ENCODE peak calls at places on chromosomes 12 and 14, in four cellular contexts. One of them, this sample, is unnamed. For H3K4me1, the result is how much of the 10 kb centered on the place peaks cover.

GRCh38 chr12:25119020-25119419 is 75.9 kb downstream of the DNAI7 start:
- DNase-seq in IMR-90: no peak
- DNase-seq in H1: no peak
- DNase-seq in H9: no peak
- DNase-seq in this sample: no peak

GRCh38 chr12:96501139-96501741 is 11.9 kb downstream of the CFAP54 start:
- DNase-seq in IMR-90: peak
- DNase-seq in H1: no peak
- DNase-seq in H9: peak
- DNase-seq in this sample: peak

GRCh38 chr12:12048266-12048665 is 22.5 kb upstream of the BCL2L14 start:
- DNase-seq in IMR-90: no peak
- DNase-seq in H1: peak
- DNase-seq in H9: no peak
- DNase-seq in this sample: no peak

GRCh38 chr12:110108309-110109036 is 15.7 kb upstream of the IFT81 start:
- DNase-seq in IMR-90: no peak
- DNase-seq in H1: no peak
- DNase-seq in H9: no peak
- DNase-seq in this sample: no peak

GRCh38 chr12:130945793-130946492 is 7.8 kb upstream of the ADGRD1 start:
- DNase-seq in IMR-90: no peak
- DNase-seq in H1: no peak
- DNase-seq in H9: no peak
- DNase-seq in this sample: no peak

GRCh38 chr12:46386877-46387629 is 14.5 kb upstream of the SLC38A2 start:
- DNase-seq in IMR-90: peak
- DNase-seq in H1: no peak
- DNase-seq in H9: peak
- DNase-seq in this sample: peak

GRCh38 chr12:19841451-19841850 is 402.2 kb downstream of the AEBP2 start:
- DNase-seq in IMR-90: no peak
- DNase-seq in H1: no peak
- DNase-seq in H9: no peak
- DNase-seq in this sample: no peak

GRCh38 chr12:56628671-56629458 is 1.3 kb downstream of the BAZ2A start:
- DNase-seq in IMR-90: peak
- DNase-seq in H1: peak
- DNase-seq in H9: no peak
- DNase-seq in this sample: peak

GRCh38 chr12:47808049-47808448 is 11.7 kb downstream of the HDAC7 start:
- DNase-seq in IMR-90: peak
- DNase-seq in H1: no peak
- DNase-seq in H9: no peak
- DNase-seq in this sample: peak

GRCh38 chr14:99035712-99036593 is 236.0 kb downstream of the BCL11B start:
- DNase-seq in IMR-90: peak
- DNase-seq in H1: peak
- DNase-seq in H9: peak
- DNase-seq in this sample: peak

GRCh38 chr12:12180136-12180535 is 86.7 kb downstream of the LRP6 start:
- DNase-seq in IMR-90: no peak
- DNase-seq in H1: no peak
- DNase-seq in H9: no peak
- DNase-seq in this sample: no peak

GRCh38 chr14:52650774-52651173 is 44.6 kb downstream of the ERO1A start:
- DNase-seq in IMR-90: no peak
- DNase-seq in H1: no peak
- DNase-seq in H9: no peak
- DNase-seq in this sample: no peak

GRCh38 chr12:13106666-13107065 is 3.2 kb upstream of the GSG1 start:
- DNase-seq in IMR-90: no peak
- DNase-seq in H1: no peak
- DNase-seq in H9: no peak
- DNase-seq in this sample: no peak

GRCh38 chr14:65506801-65507200 is 94.3 kb downstream of the FUT8 start:
- DNase-seq in IMR-90: no peak
- DNase-seq in H1: no peak
- DNase-seq in H9: no peak
- DNase-seq in this sample: peak

GRCh38 chr14:69027242-69027913 is 48.3 kb upstream of the ACTN1 start:
- DNase-seq in IMR-90: no peak
- DNase-seq in H1: no peak
- DNase-seq in H9: no peak
- DNase-seq in this sample: no peak

GRCh38 chr14:32710351-32711102 is 228.2 kb upstream of the NPAS3 start:
- DNase-seq in IMR-90: peak
- DNase-seq in H1: no peak
- DNase-seq in H9: no peak
- DNase-seq in this sample: no peak

GRCh38 chr14:102320033-102320660 is 601 bp downstream of the ZNF839 start:
- DNase-seq in IMR-90: peak
- DNase-seq in H1: no peak
- DNase-seq in H9: no peak
- DNase-seq in this sample: peak

GRCh38 chr12:57063991-57064725 is 14.2 kb upstream of the MYO1A start:
- DNase-seq in IMR-90: peak
- DNase-seq in H1: no peak
- DNase-seq in H9: no peak
- DNase-seq in this sample: no peak

GRCh38 chr12:52258335-52258901 is 16.0 kb upstream of the KRT86 start:
- DNase-seq in IMR-90: no peak
- DNase-seq in H1: peak
- DNase-seq in H9: peak
- DNase-seq in this sample: peak

GRCh38 chr12:6697584-6698351 is 2.8 kb downstream of the PIANP start:
- DNase-seq in IMR-90: peak
- DNase-seq in H1: peak
- DNase-seq in H9: peak
- DNase-seq in this sample: peak

GRCh38 chr12:31228811-31229792 is 96.8 kb downstream of the SINHCAF start:
- DNase-seq in IMR-90: no peak
- DNase-seq in H1: no peak
- DNase-seq in H9: no peak
- DNase-seq in this sample: no peak

GRCh38 chr12:49987620-49988303 is 15.0 kb downstream of the AQP6 start:
- DNase-seq in IMR-90: no peak
- DNase-seq in H1: no peak
- DNase-seq in H9: no peak
- DNase-seq in this sample: no peak

GRCh38 chr14:49945448-49946319 is 52.8 kb downstream of the ARF6 start:
- DNase-seq in IMR-90: no peak
- DNase-seq in H1: no peak
- DNase-seq in H9: no peak
- DNase-seq in this sample: no peak

GRCh38 chr12:94297876-94298520 is 149.6 kb downstream of the PLXNC1 start:
- DNase-seq in IMR-90: no peak
- DNase-seq in H1: no peak
- DNase-seq in H9: no peak
- DNase-seq in this sample: no peak

GRCh38 chr12:1117970-1118563 is 127.0 kb downstream of the ERC1 start:
- DNase-seq in IMR-90: peak
- DNase-seq in H1: peak
- DNase-seq in H9: peak
- DNase-seq in this sample: peak

GRCh38 chr14:57754558-57754957 is 111.3 kb downstream of the SLC35F4 start:
- DNase-seq in IMR-90: no peak
- DNase-seq in H1: no peak
- DNase-seq in H9: no peak
- DNase-seq in this sample: no peak

GRCh38 chr14:104393199-104393897 is 186.2 kb upstream of the C14orf180 start:
- DNase-seq in IMR-90: no peak
- DNase-seq in H1: no peak
- DNase-seq in H9: peak
- DNase-seq in this sample: no peak

GRCh38 chr14:26290007-26290530 is 307.8 kb downstream of the NOVA1 start:
- DNase-seq in IMR-90: peak
- DNase-seq in H1: no peak
- DNase-seq in H9: no peak
- DNase-seq in this sample: no peak

GRCh38 chr12:4794503-4794902 is 74.3 kb downstream of the GALNT8 start:
- DNase-seq in IMR-90: no peak
- DNase-seq in H1: no peak
- DNase-seq in H9: no peak
- DNase-seq in this sample: no peak

GRCh38 chr12:121799175-121799841 is 4.5 kb upstream of the SETD1B start:
- DNase-seq in IMR-90: peak
- DNase-seq in H1: no peak
- DNase-seq in H9: peak
- DNase-seq in this sample: peak

GRCh38 chr12:131642101-131642540 is 68.8 kb upstream of the SFSWAP start:
- DNase-seq in IMR-90: no peak
- DNase-seq in H1: no peak
- DNase-seq in H9: peak
- DNase-seq in this sample: peak

GRCh38 chr12:115341442-115341841 is 657.5 kb upstream of the TBX3 start:
- DNase-seq in IMR-90: peak
- DNase-seq in H1: no peak
- DNase-seq in H9: no peak
- DNase-seq in this sample: peak

GRCh38 chr14:21768875-21769257 is 95.2 kb upstream of the OR4E1 start:
- DNase-seq in IMR-90: no peak
- DNase-seq in H1: no peak
- DNase-seq in H9: no peak
- DNase-seq in this sample: no peak

GRCh38 chr14:21768116-21768874 is 94.7 kb upstream of the OR4E1 start:
- DNase-seq in IMR-90: peak
- DNase-seq in H1: no peak
- DNase-seq in H9: peak
- DNase-seq in this sample: peak

GRCh38 chr14:21771671-21772070 is 98.1 kb upstream of the OR4E1 start:
- DNase-seq in IMR-90: no peak
- DNase-seq in H1: no peak
- DNase-seq in H9: no peak
- DNase-seq in this sample: peak
- H3K27ac ChIP-seq in IMR-90: no peak
- H3K27ac ChIP-seq in H1: no peak
- H3K27ac ChIP-seq in H9: no peak
- H3K27ac ChIP-seq in this sample: no peak

GRCh38 chr14:96085369-96085768 is 46.2 kb downstream of the C14orf132 start:
- DNase-seq in IMR-90: no peak
- DNase-seq in H1: no peak
- DNase-seq in H9: no peak
- DNase-seq in this sample: no peak
- H3K4me1 ChIP-seq in IMR-90: under half
- H3K4me1 ChIP-seq in H1: under half
- H3K4me1 ChIP-seq in H9: under half
- H3K4me1 ChIP-seq in this sample: under half

DNA sequence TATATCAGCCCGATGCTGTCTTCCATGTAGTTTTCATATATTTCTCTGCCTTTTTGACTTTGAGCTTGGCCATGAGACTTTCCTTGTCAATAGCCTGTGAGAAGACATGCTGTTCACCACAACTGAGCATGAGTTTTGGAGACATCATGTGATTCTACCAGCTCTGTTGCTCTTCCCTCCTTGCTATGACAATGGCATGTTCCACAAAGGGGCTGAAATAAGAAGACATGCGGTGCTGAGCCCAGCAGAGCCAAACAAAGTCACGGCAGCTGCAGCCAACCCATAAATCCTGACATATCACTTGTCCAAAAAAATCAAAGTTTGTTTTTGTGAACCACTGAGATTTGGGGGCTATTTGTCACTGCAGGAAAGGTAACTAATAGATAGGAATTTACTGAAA is 343.4 kb upstream of the KITLG start:
- DNase-seq in IMR-90: no peak
- DNase-seq in H1: no peak
- DNase-seq in H9: no peak
- DNase-seq in this sample: no peak
- H4K5ac ChIP-seq in IMR-90: no peak
- H4K5ac ChIP-seq in H1: no peak
- H4K5ac ChIP-seq in H9: no peak
- H4K5ac ChIP-seq in this sample: peak

GRCh38 chr12:90065301-90065801 is 356.7 kb upstream of the ATP2B1 start:
- DNase-seq in IMR-90: no peak
- DNase-seq in H1: no peak
- DNase-seq in H9: no peak
- DNase-seq in this sample: no peak
- H3K27ac ChIP-seq in IMR-90: no peak
- H3K27ac ChIP-seq in H1: no peak
- H3K27ac ChIP-seq in H9: no peak
- H3K27ac ChIP-seq in this sample: no peak

GRCh38 chr12:124455336-124455735 is 112.1 kb downstream of the NCOR2 start:
- DNase-seq in IMR-90: no peak
- DNase-seq in H1: no peak
- DNase-seq in H9: no peak
- DNase-seq in this sample: no peak
- H3K4me1 ChIP-seq in IMR-90: under half
- H3K4me1 ChIP-seq in H1: under half
- H3K4me1 ChIP-seq in H9: under half
- H3K4me1 ChIP-seq in this sample: under half

DNA sequence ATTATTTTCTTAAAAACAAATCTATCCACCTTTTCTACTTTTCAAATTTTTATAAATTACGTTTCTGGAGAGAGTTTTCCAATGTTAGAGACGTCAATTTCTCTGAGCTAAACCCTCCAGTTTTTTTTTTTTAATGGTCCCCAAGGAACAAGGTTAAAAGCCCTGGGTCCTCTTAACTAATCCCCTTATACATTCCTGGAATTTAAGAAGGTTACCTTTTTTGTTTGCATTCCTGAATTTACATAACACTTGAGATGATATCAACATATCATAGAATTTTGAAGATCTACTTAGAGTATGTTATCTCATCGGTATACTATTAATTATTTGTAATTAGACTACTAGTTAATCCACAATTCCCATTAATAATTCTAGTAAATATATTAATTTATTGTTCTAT is 662.2 kb upstream of the LRFN5 start:
- DNase-seq in IMR-90: no peak
- DNase-seq in H1: no peak
- DNase-seq in H9: no peak
- DNase-seq in this sample: peak
- H4K5ac ChIP-seq in IMR-90: no peak
- H4K5ac ChIP-seq in H1: no peak
- H4K5ac ChIP-seq in H9: no peak
- H4K5ac ChIP-seq in this sample: no peak

GRCh38 chr14:61603736-61604135 is 91.6 kb upstream of the HIF1A start:
- DNase-seq in IMR-90: peak
- DNase-seq in H1: no peak
- DNase-seq in H9: no peak
- DNase-seq in this sample: no peak

GRCh38 chr14:61602733-61603077 is 92.6 kb upstream of the HIF1A start:
- DNase-seq in IMR-90: no peak
- DNase-seq in H1: no peak
- DNase-seq in H9: no peak
- DNase-seq in this sample: peak

GRCh38 chr14:61598980-61599379 is 96.3 kb upstream of the HIF1A start:
- DNase-seq in IMR-90: no peak
- DNase-seq in H1: no peak
- DNase-seq in H9: no peak
- DNase-seq in this sample: no peak

GRCh38 chr14:61599959-61600358 is 95.4 kb upstream of the HIF1A start:
- DNase-seq in IMR-90: no peak
- DNase-seq in H1: no peak
- DNase-seq in H9: no peak
- DNase-seq in this sample: no peak

GRCh38 chr14:61601923-61602732 is 93.2 kb upstream of the HIF1A start:
- DNase-seq in IMR-90: no peak
- DNase-seq in H1: no peak
- DNase-seq in H9: no peak
- DNase-seq in this sample: peak
- H3K27ac ChIP-seq in IMR-90: no peak
- H3K27ac ChIP-seq in H1: no peak
- H3K27ac ChIP-seq in H9: no peak
- H3K27ac ChIP-seq in this sample: peak

GRCh38 chr12:104583311-104583710 is 126.6 kb downstream of the CHST11 start:
- DNase-seq in IMR-90: no peak
- DNase-seq in H1: no peak
- DNase-seq in H9: no peak
- DNase-seq in this sample: no peak
- H3K4me1 ChIP-seq in IMR-90: under half
- H3K4me1 ChIP-seq in H1: under half
- H3K4me1 ChIP-seq in H9: under half
- H3K4me1 ChIP-seq in this sample: under half